ENCODE peak calls at places on chromosomes 2 and 18, in nine cellular contexts. O is stomach, U is HepG2, B is prostate gland, Y is SK-N-SH, S is endothelial cell of umbilical vein, C is upper lobe of left lung, A is sigmoid colon, Z is esophagus muscularis mucosa. N is an unnamed sample.

GRCh38 chr18:76491801-76492668 is 3.0 kb downstream of the ZNF516 start:
- DNase-seq in Y (peak), S (peak), B (peak), C (peak), A (peak), O (peak), U (no peak), Z (no peak), N (peak)

GRCh38 chr2:101617188-101617587 is 80.3 kb upstream of the MAP4K4 start:
- DNase-seq in O (no peak), C (no peak), U (peak), B (no peak), A (no peak), S (no peak), Z (no peak), Y (no peak), N (no peak)

GRCh38 chr2:188272121-188272520 is 19.6 kb upstream of the GULP1 start:
- DNase-seq in Y (no peak), O (no peak), U (no peak), Z (no peak), S (no peak), C (no peak), A (no peak), B (no peak), N (no peak)

GRCh38 chr2:74908763-74909444 is 49.5 kb upstream of the POLE4 start:
- DNase-seq in C (no peak), A (no peak), Y (peak), B (peak), S (no peak), O (no peak), Z (no peak), U (peak), N (no peak)

GRCh38 chr2:57185568-57185967 is 861.0 kb upstream of the VRK2 start:
- DNase-seq in C (no peak), S (no peak), Y (no peak), O (no peak), U (no peak), B (no peak), A (no peak), Z (no peak), N (no peak)

GRCh38 chr2:159139216-159139933 is 147.1 kb downstream of the WDSUB1 start:
- DNase-seq in Z (no peak), A (no peak), U (no peak), S (no peak), B (no peak), Y (no peak), O (no peak), C (no peak), N (no peak)

GRCh38 chr2:118169359-118170005 is 81.2 kb downstream of the INSIG2 start:
- DNase-seq in Y (no peak), Z (peak), U (no peak), O (no peak), C (peak), B (no peak), S (no peak), A (peak), N (peak)

GRCh38 chr2:38174646-38175096 is 98.7 kb upstream of the CYP1B1 start:
- DNase-seq in U (no peak), Z (no peak), C (no peak), Y (no peak), S (no peak), B (peak), A (no peak), O (no peak), N (no peak)

GRCh38 chr2:170533156-170533555 is 182.0 kb upstream of the SP5 start:
- DNase-seq in A (no peak), C (no peak), S (no peak), O (no peak), Z (no peak), B (no peak), Y (no peak), U (no peak), N (no peak)

GRCh38 chr2:199160677-199161465 is 296.9 kb downstream of the SATB2 start:
- DNase-seq in O (no peak), A (no peak), Y (no peak), S (peak), B (no peak), Z (no peak), C (no peak), U (peak), N (no peak)

GRCh38 chr2:172951554-172951953 is 124.1 kb upstream of the MAP3K20 start:
- DNase-seq in U (no peak), B (no peak), C (no peak), O (no peak), Y (peak), A (no peak), Z (no peak), S (no peak), N (no peak)

GRCh38 chr2:16890081-16890480 is 224.4 kb upstream of the CYRIA start:
- DNase-seq in S (no peak), O (no peak), B (no peak), Y (no peak), A (no peak), C (no peak), Z (no peak), U (peak), N (no peak)

GRCh38 chr2:79887747-79888374 is 375.0 kb downstream of the CTNNA2 start:
- DNase-seq in Y (peak), S (peak), C (no peak), U (peak), Z (no peak), A (no peak), B (peak), O (no peak), N (no peak)

GRCh38 chr18:62196079-62196478 is 9.0 kb downstream of the RELCH start:
- DNase-seq in S (no peak), A (no peak), Z (no peak), B (no peak), Y (no peak), U (no peak), C (no peak), O (no peak), N (no peak)

GRCh38 chr18:63348508-63349136 is 18.4 kb downstream of the KDSR start:
- DNase-seq in A (no peak), S (no peak), C (no peak), U (no peak), O (no peak), B (no peak), Y (no peak), Z (no peak), N (no peak)

GRCh38 chr2:166171210-166171609 is 43.4 kb upstream of the SCN1A start:
- DNase-seq in Y (no peak), Z (no peak), B (no peak), U (no peak), O (no peak), C (no peak), S (no peak), A (no peak), N (no peak)

GRCh38 chr2:241768251-241768711 is 8.3 kb upstream of the GAL3ST2 start:
- DNase-seq in S (no peak), B (no peak), Z (no peak), O (no peak), Y (peak), C (no peak), A (peak), U (no peak), N (peak)

DNA sequence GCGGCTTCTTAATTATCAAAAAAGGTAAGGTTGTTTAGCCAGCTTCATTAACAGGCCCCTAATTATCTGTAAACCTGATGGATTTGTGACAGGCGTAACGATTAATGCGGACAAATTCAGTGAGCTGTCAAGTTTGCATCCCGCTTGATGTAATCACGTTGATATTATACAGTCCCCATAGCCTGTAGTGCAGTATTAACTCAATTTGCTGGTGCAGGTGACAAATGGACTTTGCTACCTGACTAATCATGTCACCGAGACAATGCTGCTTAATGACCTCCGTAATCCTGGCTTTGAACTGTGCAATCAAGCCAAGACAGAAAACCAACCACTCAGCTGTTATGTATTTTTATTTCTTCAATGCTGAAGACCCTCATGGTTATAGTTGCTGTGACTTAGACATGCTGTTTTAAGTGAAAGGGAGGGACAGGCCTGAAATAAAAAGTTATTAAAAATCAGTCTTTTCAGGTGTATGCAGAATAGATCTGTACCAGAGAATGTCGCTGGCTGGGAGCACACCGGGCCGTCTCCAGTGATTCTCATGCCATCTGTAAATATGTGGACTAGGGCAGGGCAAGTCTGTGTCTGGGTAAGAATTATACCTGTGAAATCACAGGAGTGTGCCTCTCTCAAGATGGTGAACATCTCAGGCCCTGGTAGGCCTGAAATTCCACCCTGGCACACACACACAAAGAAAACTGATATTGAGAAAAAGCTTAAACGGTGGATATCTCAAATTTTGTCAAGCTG is 4.3 kb downstream of the TSHZ1 start:
- DNase-seq in C (no peak), Z (peak), O (no peak), S (no peak), A (no peak), B (no peak), U (peak), Y (no peak), N (no peak)
- H3K4me3 ChIP-seq in C (no peak), Z (no peak), O (no peak), S (no peak), A (peak), B (no peak), U (no peak), Y (no peak), N (no peak)

GRCh38 chr2:231715499-231715837 is 7.1 kb downstream of the PTMA start:
- DNase-seq in B (no peak), A (no peak), C (no peak), O (no peak), Z (no peak), Y (no peak), S (no peak), U (no peak), N (no peak)

GRCh38 chr2:231718799-231719198 is 10.5 kb downstream of the PTMA start:
- DNase-seq in Y (no peak), Z (no peak), C (no peak), O (no peak), A (peak), S (no peak), U (no peak), B (no peak), N (no peak)

GRCh38 chr2:231715988-231716616 is 7.8 kb downstream of the PTMA start:
- DNase-seq in S (peak), B (no peak), Z (no peak), O (no peak), A (no peak), U (no peak), Y (no peak), C (peak), N (peak)

GRCh38 chr2:231716641-231717280 is 8.4 kb downstream of the PTMA start:
- DNase-seq in O (no peak), B (no peak), A (peak), U (peak), Y (no peak), C (no peak), S (no peak), Z (no peak), N (no peak)

DNA sequence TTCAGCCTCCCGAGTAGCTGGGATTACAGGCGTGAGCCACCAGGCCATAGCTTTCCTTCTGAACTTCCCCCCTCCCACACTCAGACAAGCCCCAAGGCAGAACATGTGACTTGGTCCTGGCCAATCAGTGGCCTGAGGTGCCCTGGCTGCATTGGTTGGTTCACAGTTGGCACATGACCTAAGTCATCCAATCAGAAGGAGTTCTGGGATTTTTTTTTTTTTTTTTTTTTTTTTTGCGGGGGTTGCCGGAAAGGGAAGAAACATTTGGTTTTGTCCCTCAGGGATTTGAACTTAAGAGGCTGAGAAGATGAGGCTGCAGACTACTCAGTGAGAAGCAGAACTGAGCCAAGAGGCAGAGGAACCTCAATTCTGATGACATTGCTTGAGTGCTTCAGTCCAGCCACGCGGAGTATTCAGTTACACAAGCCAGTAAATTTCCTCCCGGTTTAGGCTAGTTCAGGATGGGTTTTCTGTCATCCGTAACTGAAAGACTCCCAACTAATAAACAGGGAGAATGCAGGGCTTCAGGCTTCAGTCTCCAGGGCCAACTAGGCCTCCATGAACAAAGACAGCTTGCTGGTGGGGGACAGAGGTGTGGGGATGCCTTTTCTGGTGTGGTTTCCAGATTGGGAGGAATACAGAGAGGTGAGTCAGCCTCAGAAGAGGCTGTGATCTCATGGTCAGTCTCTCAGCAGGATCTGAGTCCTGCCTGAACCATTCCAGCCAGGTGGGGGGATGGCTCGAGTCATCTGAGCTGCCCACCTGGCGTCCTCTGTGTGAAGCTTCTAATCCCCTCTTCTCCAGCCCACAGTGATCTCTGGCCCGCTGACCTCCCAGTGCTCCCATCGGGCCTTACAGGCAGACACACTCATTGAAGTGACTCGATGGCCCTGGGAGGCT is 9.2 kb downstream of the PTMA start:
- DNase-seq in U (peak), B (no peak), Y (peak), O (no peak), Z (no peak), S (no peak), C (no peak), A (peak), N (no peak)
- TF ChIP-seq POLR2AphosphoS5 in U (no peak), B (no peak), Y (no peak), O (no peak), Z (no peak), S (no peak), C (no peak), A (no peak), N (peak)

DNA sequence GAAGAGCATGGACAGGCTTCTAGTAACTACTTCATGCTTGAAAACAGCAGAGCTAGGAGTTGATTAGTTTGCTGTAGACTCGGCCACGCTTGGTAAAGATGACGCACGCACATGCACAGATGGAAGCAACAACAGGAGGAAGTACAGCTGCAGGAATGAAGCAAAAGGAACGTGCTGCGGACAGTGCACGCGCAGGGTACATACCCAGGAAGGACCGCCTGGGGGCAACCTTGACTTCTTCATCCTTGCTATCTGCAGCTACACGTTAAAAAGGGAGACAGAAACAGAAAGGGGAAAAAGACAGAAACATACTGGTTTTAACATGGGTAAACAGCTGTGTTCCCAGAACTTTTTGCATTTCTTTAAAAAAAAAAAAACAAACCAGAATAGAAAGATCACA is 17.7 kb downstream of the SLC66A2 start:
- DNase-seq in A (peak), U (peak), C (no peak), O (no peak), S (no peak), B (no peak), Y (no peak), Z (no peak), N (peak)
- TF ChIP-seq CTCF in A (no peak), U (peak), C (no peak), O (no peak), S (no peak), B (no peak), Y (no peak), Z (no peak), N (no peak)

GRCh38 chr2:85601771-85602475 is 575 bp downstream of the TMEM150A start:
- DNase-seq in S (no peak), A (peak), Y (peak), O (peak), C (no peak), U (peak), Z (no peak), B (peak), N (peak)
- H3K4me3 ChIP-seq in S (peak), A (peak), Y (peak), O (peak), C (peak), U (peak), Z (peak), B (peak), N (peak)

GRCh38 chr2:48430528-48430927 is 99.4 kb upstream of the STON1 start:
- DNase-seq in U (no peak), Y (no peak), Z (no peak), S (no peak), C (no peak), B (no peak), A (no peak), O (no peak), N (no peak)

GRCh38 chr2:48434101-48434500 is 95.9 kb upstream of the STON1 start:
- DNase-seq in B (no peak), O (no peak), U (no peak), S (no peak), A (no peak), C (no peak), Y (no peak), Z (no peak), N (no peak)

GRCh38 chr2:48435909-48436308 is 94.0 kb upstream of the STON1 start:
- DNase-seq in Y (no peak), Z (no peak), U (no peak), A (no peak), B (no peak), S (no peak), O (no peak), C (no peak), N (no peak)

GRCh38 chr2:48438266-48438665 is 91.7 kb upstream of the STON1 start:
- DNase-seq in C (no peak), Y (no peak), A (no peak), B (no peak), S (no peak), O (no peak), Z (no peak), U (no peak), N (no peak)

GRCh38 chr2:48433682-48434081 is 96.3 kb upstream of the STON1 start:
- DNase-seq in O (no peak), S (no peak), Y (no peak), U (no peak), B (no peak), Z (no peak), A (no peak), C (no peak), N (no peak)
- TF ChIP-seq POLR2AphosphoS5 in O (no peak), S (no peak), Y (no peak), U (no peak), B (no peak), Z (no peak), A (no peak), C (no peak), N (no peak)

DNA sequence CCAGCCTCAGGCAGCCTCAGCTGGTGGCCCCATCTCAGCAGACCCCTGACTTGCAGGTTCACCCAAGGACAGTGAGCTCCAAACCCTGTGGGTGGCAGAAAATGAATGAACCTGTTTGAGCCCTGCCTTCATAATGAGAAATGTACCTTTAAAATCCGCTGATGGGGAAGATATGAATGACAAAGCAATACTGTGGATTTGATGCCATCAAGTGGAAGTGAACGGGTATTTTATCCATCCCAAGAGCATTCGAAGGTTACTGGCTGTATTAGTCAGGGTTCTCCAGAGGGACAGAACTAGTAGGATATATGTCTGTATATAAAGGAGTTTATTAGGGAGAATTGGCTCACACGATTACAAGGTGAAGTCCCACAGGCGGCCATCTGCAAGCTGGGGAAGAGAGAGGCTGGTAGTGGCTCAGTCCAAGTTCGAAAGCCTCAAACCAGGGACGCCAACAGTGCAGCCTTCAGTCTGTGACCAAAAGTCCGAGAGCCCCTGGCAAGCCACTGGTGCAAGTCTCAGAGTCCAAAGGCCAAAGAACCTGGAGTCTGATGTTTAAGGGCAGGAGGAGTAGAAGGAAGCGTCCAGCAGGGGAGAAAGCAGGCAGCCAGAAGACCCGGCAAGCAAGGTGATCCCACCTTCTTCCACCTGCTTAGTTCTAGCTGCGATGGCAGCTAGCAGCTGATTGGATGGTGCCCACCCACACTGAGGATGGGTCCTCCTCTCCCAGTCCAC is 32.1 kb downstream of the TOGARAM2 start:
- DNase-seq in U (no peak), O (no peak), S (no peak), B (no peak), A (no peak), Z (no peak), Y (no peak), C (no peak), N (peak)
- TF ChIP-seq CTCF in U (no peak), O (no peak), S (no peak), B (no peak), A (no peak), Z (peak), Y (no peak), C (no peak), N (no peak)

GRCh38 chr18:51852661-51853060 is 487.3 kb upstream of the DCC start:
- DNase-seq in Z (no peak), C (no peak), S (no peak), Y (no peak), U (no peak), O (no peak), A (no peak), B (no peak), N (no peak)

DNA sequence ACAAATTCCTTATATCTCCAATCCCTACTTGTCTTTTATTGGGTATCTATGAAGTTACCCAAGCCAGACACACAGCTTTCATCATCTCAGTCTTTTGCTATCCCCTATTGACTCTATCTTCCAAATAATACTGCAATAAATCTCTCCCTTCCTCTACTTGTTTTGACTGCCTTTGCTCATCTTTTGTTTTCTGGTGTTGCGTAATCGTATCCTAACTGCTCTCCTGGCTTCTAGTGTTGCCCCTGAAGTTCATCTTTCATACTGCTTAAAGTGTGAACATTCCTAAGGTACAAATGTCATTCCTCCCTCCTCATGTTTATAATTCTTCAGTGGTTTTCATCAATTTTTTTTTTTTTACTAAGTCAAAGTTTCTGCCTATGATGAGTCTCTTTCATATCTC is 491.3 kb upstream of the DCC start:
- DNase-seq in U (no peak), B (no peak), S (no peak), C (no peak), Z (no peak), A (no peak), O (no peak), Y (no peak), N (no peak)
- H3K4me3 ChIP-seq in U (no peak), B (no peak), S (no peak), C (no peak), Z (no peak), A (no peak), O (no peak), Y (no peak), N (no peak)

GRCh38 chr2:46366675-46367067 is 69.5 kb downstream of the EPAS1 start:
- DNase-seq in U (no peak), S (peak), A (no peak), Y (no peak), C (no peak), Z (no peak), B (no peak), O (no peak), N (no peak)
- TF ChIP-seq POLR2AphosphoS5 in U (no peak), S (no peak), A (no peak), Y (no peak), C (peak), Z (no peak), B (no peak), O (no peak), N (no peak)

N was measured in spleen.